ENCODE peak calls at places on chromosomes 12 and 14, in seven cellular contexts. M, U, P, S, Y, O and C are unnamed samples.
A peak's percentile ranks its signal among the peaks of the same experiment; 100 is the strongest.

GRCh38 chr12:50275545-50275944 is 7.8 kb downstream of the LIMA1 start:
- DNase-seq in S (no peak), M (no peak), O (no peak), Y (no peak), U (peak; percentile 13), P (peak; percentile 65), C (no peak)

GRCh38 chr12:53211476-53212381 is 4.7 kb upstream of the ITGB7 start:
- DNase-seq in U (no peak), M (no peak), S (no peak), O (no peak), Y (no peak), P (no peak), C (no peak)

GRCh38 chr14:69261761-69262331 is 1.9 kb downstream of the GALNT16 start:
- DNase-seq in Y (no peak), O (peak; percentile 61), S (peak; percentile 25), P (no peak), U (no peak), M (peak; percentile 60), C (no peak)

GRCh38 chr12:52790427-52791270 is 5.3 kb downstream of the KRT3 start:
- DNase-seq in M (no peak), U (no peak), Y (no peak), P (no peak), O (no peak), S (no peak), C (no peak)

GRCh38 chr14:69543341-69544249 is 31.1 kb downstream of the CCDC177 start:
- DNase-seq in P (peak; percentile 92), Y (peak; percentile 2), M (peak; percentile 67), S (no peak), O (no peak), U (peak; percentile 97), C (no peak)

GRCh38 chr12:124308741-124309140 is 13.8 kb downstream of the RFLNA start:
- DNase-seq in Y (no peak), S (no peak), M (no peak), U (no peak), P (no peak), O (no peak), C (no peak)

GRCh38 chr12:122643207-122643805 is 59.9 kb downstream of the HCAR2 start:
- DNase-seq in M (no peak), Y (no peak), S (no peak), O (no peak), U (no peak), P (no peak), C (no peak)

GRCh38 chr14:24952851-24953666 is 96.9 kb downstream of the STXBP6 start:
- DNase-seq in P (no peak), M (no peak), U (no peak), Y (no peak), S (no peak), O (no peak), C (no peak)

GRCh38 chr12:94109154-94109553 is 39.2 kb upstream of the PLXNC1 start:
- DNase-seq in O (no peak), M (peak; percentile 80), P (no peak), Y (no peak), S (no peak), U (peak; percentile 11), C (no peak)